ENCODE peak calls at places on chromosomes 4 and X, in five cellular contexts. K is lower leg skin, Q is AG04450, S is BE2C, W is transverse colon. D is an unnamed sample.

GRCh38 chr4:108611360-108611759 is 9.0 kb upstream of the RPL34 start:
- DNase-seq in W (no peak), Q (no peak), S (no peak), K (no peak), D (no peak)

GRCh38 chr4:32929738-32930688 is 2209.8 kb downstream of the PCDH7 start:
- DNase-seq in W (no peak), S (no peak), Q (no peak), K (no peak), D (no peak)

GRCh38 chr4:156756118-156756517 is 215.5 kb downstream of the PDGFC start:
- DNase-seq in S (no peak), K (no peak), Q (no peak), W (no peak), D (no peak)

GRCh38 chrX:107712231-107713204 is 63.1 kb downstream of the TSC22D3 start:
- DNase-seq in K (peak), S (no peak), Q (no peak), W (peak), D (peak)

GRCh38 chrX:38774249-38774648 is 27.0 kb upstream of the MID1IP1 start:
- DNase-seq in K (no peak), W (no peak), S (no peak), Q (no peak), D (no peak)

GRCh38 chrX:58025979-58026378 is 115.7 kb upstream of the ZXDA start:
- DNase-seq in W (peak), K (no peak), S (peak), Q (no peak), D (no peak)

GRCh38 chr4:108030332-108030731 is 40.6 kb downstream of the HADH start:
- DNase-seq in Q (peak), K (no peak), S (peak), W (peak), D (no peak)

GRCh38 chr4:53640576-53641459 is 49.5 kb upstream of the LNX1 start:
- DNase-seq in S (no peak), K (no peak), Q (no peak), W (no peak), D (no peak)

GRCh38 chr4:119752936-119753335 is 124.3 kb upstream of the PDE5A start:
- DNase-seq in K (no peak), Q (no peak), W (no peak), S (no peak), D (no peak)

GRCh38 chrX:15672886-15673285 is 8.3 kb upstream of the CLTRN start:
- DNase-seq in W (no peak), S (no peak), Q (no peak), K (no peak), D (no peak)

GRCh38 chrX:131441033-131441432 is 102.8 kb upstream of the OR13H1 start:
- DNase-seq in K (no peak), S (no peak), W (no peak), Q (no peak), D (no peak)

GRCh38 chrX:93649381-93649780 is 24.0 kb downstream of the NAP1L3 start:
- DNase-seq in Q (no peak), W (no peak), K (no peak), S (no peak), D (no peak)

DNA sequence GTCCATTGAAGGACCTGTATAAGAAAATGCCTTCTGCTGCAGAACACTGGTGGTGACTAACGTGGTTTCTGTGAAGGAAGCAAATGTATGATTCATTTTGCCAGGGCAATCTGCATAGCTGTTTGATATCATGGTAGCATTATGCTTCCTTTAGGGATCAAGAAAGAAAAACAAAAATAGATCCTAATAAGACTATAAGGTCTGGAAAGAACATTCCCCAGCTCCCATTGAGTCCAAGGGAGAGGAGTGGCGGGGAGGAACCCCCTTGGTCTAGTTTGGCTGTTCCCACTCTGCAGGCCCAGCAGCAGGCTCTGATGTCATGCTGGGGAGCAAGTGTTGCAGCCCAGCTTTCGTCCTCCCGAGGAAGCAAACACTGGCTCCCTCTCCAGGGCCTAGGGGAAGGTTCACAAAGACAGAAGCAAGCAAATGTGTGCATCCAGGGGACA is 154.5 kb upstream of the GALNT7 start:
- DNase-seq in Q (no peak), W (no peak), S (peak), K (no peak), D (no peak)
- TF ChIP-seq CTCF in Q (peak), W (no peak), S (peak), K (no peak), D (no peak)

DNA sequence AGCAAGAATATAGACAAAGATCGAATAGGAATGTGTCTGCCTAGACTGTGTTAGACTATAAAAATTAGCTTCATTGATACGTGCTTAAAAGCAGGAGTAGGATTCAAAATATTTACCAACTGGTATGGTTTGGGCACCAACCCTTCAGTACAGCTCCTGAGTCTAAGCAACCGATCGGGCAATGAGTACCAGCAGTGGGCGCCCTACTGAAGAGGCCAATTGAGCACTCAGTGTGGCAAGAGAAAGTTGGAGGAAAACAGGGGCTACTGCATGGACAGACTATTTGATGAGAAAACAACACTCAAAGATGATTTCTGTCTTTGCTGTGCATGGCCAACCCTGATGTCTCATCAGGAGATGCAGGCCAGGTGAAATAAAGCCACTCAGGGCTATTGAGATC is 176.0 kb upstream of the NWD2 start:
- DNase-seq in K (no peak), S (no peak), Q (no peak), W (no peak), D (no peak)
- TF ChIP-seq CTCF in K (no peak), S (peak), Q (no peak), W (no peak), D (no peak)

GRCh38 chrX:153502131-153502530 is 7.4 kb downstream of the BGN start:
- DNase-seq in K (no peak), S (no peak), Q (no peak), W (no peak), D (no peak)

GRCh38 chrX:153502796-153503195 is 8.0 kb downstream of the BGN start:
- DNase-seq in S (no peak), W (no peak), K (no peak), Q (no peak), D (no peak)

GRCh38 chrX:153507484-153508178 is 9.8 kb upstream of the ATP2B3 start:
- DNase-seq in W (peak), Q (peak), S (peak), K (peak), D (peak)

GRCh38 chrX:153504445-153505016 is 9.8 kb downstream of the BGN start:
- DNase-seq in K (no peak), W (no peak), Q (no peak), S (no peak), D (no peak)

DNA sequence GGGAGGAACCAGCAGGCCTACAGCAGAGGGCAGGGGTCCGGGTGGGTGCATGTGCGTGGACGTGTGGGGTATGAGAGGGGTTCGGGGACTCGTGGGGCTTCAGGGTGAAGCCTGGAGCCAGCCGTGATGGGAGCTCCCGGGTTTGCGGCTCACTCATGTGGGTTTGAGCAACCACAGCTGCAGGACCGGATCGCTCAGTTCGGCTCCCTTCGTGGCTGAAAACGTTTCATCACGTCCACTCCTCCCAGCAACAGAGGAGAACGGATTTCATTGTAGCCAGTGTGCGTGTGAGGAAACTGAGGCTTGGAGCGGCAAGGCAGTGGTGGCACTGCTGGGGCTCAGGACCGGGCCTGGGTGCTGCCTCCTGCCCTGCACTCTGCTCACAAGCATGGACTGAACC is 10.6 kb downstream of the BGN start:
- DNase-seq in K (no peak), W (no peak), S (no peak), Q (no peak), D (no peak)
- TF ChIP-seq CTCF in K (no peak), W (no peak), S (no peak), Q (no peak), D (no peak)

DNA sequence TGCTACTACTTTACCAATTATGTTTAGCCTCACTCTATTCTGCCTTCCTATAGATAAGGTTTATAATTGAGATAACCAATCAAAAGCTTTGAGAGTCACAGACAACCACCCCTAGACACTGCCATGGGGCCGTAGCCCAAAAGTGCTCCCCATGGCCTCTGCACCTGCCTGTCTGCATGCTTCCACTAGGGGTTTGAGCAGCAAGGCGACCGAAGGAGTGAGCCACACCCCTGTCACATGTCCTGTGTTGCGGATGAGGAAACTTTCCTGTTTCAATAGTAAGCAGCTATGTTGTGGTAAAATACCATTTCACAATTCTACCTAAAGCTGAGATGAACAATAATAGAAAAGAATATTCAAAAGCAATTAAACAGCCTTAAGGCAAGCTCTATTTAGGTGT is 856.0 kb upstream of the FRG1 start:
- DNase-seq in Q (no peak), K (no peak), S (peak), W (no peak), D (no peak)
- TF ChIP-seq CTCF in Q (no peak), K (no peak), S (peak), W (no peak), D (no peak)